ENCODE peak calls at places on chromosomes 1 and 21, in nine cellular contexts. G, D, T, S, V, I, E, A and Y are unnamed samples.

GRCh38 chr1:149977345-149977744 is 33.2 kb downstream of the OTUD7B start:
- DNase-seq in D (no peak), E (no peak), A (no peak), V (no peak), S (no peak), T (no peak), I (no peak), G (no peak), Y (no peak)

GRCh38 chr1:46549697-46550681 is 1.5 kb downstream of the KNCN start:
- DNase-seq in S (peak; percentile 58), E (peak; percentile 38), T (peak; percentile 26), A (no peak), G (no peak), I (peak; percentile 24), V (no peak), D (peak; percentile 10), Y (peak; percentile 13)

GRCh38 chr1:35426097-35426586 is 131.1 kb downstream of the KIAA0319L start:
- DNase-seq in V (no peak), A (no peak), E (no peak), D (no peak), S (no peak), T (no peak), I (no peak), G (peak; percentile 60), Y (no peak)

GRCh38 chr1:119504831-119505230 is 2.2 kb upstream of the HSD3B1 start:
- DNase-seq in V (no peak), S (no peak), E (no peak), I (no peak), A (no peak), D (no peak), G (no peak), T (no peak), Y (no peak)

GRCh38 chr1:103180660-103181059 is 72.3 kb upstream of the COL11A1 start:
- DNase-seq in D (peak; percentile 12), A (no peak), T (peak; percentile 33), I (no peak), E (no peak), G (no peak), V (no peak), S (no peak), Y (peak; percentile 96)

GRCh38 chr1:53396563-53397268 is 62.5 kb upstream of the DMRTB1 start:
- DNase-seq in I (no peak), V (no peak), E (no peak), D (no peak), T (no peak), G (no peak), S (peak; percentile 42), A (no peak), Y (no peak)

GRCh38 chr1:58922302-58923089 is 138.6 kb upstream of the JUN start:
- DNase-seq in D (peak; percentile 82), S (no peak), T (no peak), I (no peak), V (peak; percentile 70), G (no peak), A (peak; percentile 96), E (no peak), Y (peak; percentile 27)

GRCh38 chr1:170978371-170978900 is 43.1 kb downstream of the MROH9 start:
- DNase-seq in V (no peak), E (no peak), T (no peak), I (no peak), A (no peak), G (no peak), D (no peak), S (no peak), Y (no peak)

GRCh38 chr1:66585002-66585401 is 51.0 kb downstream of the SGIP1 start:
- DNase-seq in T (no peak), S (no peak), G (no peak), E (no peak), V (no peak), I (no peak), D (no peak), A (no peak), Y (no peak)

GRCh38 chr1:88736633-88737248 is 52.7 kb downstream of the PKN2 start:
- DNase-seq in D (peak; percentile 63), T (peak; percentile 65), G (peak; percentile 31), S (peak; percentile 25), V (peak; percentile 22), I (peak; percentile 38), A (peak; percentile 2), E (peak; percentile 33), Y (peak; percentile 15)

GRCh38 chr1:151970641-151971040 is 23.0 kb downstream of the S100A10 start:
- DNase-seq in I (no peak), D (no peak), S (no peak), V (no peak), T (peak; percentile 65), A (no peak), E (peak; percentile 58), G (no peak), Y (no peak)

GRCh38 chr1:205229916-205230700 is 2.4 kb downstream of the TMCC2 start:
- DNase-seq in D (no peak), A (no peak), E (peak; percentile 74), I (no peak), V (peak; percentile 59), S (no peak), T (no peak), G (no peak), Y (no peak)

GRCh38 chr21:45538381-45539045 is 3.7 kb downstream of the SLC19A1 start:
- DNase-seq in S (no peak), E (no peak), G (no peak), A (no peak), T (no peak), D (no peak), V (no peak), I (no peak), Y (no peak)

GRCh38 chr1:109255673-109256072 is 6.3 kb downstream of the CELSR2 start:
- DNase-seq in A (no peak), V (no peak), S (no peak), E (no peak), T (no peak), I (no peak), D (no peak), G (no peak), Y (no peak)

GRCh38 chr1:42966688-42967609 is 8.3 kb upstream of the SLC2A1 start:
- DNase-seq in E (peak; percentile 85), V (peak; percentile 82), T (peak; percentile 98), A (peak; percentile 95), S (no peak), I (peak; percentile 56), G (peak; percentile 45), D (peak; percentile 83), Y (peak; percentile 96)

GRCh38 chr21:25862112-25862511 is 127.3 kb downstream of the GABPA start:
- DNase-seq in G (no peak), I (no peak), T (no peak), E (no peak), S (peak; percentile 9), D (no peak), V (no peak), A (no peak), Y (no peak)

GRCh38 chr1:150237746-150238145 is 1.8 kb upstream of the ANP32E start:
- DNase-seq in S (no peak), D (no peak), I (no peak), V (no peak), E (no peak), A (no peak), T (no peak), G (no peak), Y (no peak)

GRCh38 chr1:92736395-92736794 is 48.5 kb downstream of the EVI5 start:
- DNase-seq in G (peak; percentile 23), E (peak; percentile 26), A (no peak), I (no peak), T (peak; percentile 37), S (no peak), V (no peak), D (peak; percentile 19), Y (no peak)

DNA sequence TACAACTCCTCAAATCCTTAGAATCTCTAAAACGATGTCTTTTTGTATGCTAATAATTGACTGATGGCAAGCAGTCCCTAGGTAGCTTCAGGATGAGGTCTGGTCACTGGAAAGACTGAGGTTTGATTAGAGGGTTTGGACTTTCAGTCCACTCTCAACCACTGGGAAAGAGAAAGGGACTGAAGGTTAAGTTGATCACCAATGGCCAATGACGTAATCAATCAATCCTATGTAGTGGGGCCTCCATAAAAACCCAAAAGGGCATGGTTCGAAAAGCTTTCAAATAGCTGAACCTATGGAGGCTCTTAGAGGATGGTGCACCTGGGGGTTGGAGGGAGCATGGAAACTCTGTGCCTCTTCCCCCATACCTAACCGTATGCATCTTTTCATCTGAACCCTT is 39.6 kb upstream of the DNASE2B start:
- DNase-seq in G (no peak), A (no peak), T (no peak), E (no peak), I (no peak), D (no peak), S (no peak), V (no peak), Y (no peak)
- TF ChIP-seq EZH2 in G (no peak), A (no peak), T (no peak), E (no peak), I (no peak), D (no peak), S (no peak), V (no peak), Y (no peak)

GRCh38 chr1:226381226-226381998 is 26.5 kb downstream of the PARP1 start:
- DNase-seq in I (no peak), D (no peak), G (no peak), V (no peak), E (no peak), S (no peak), T (no peak), A (no peak), Y (no peak)
- H3K36me3 ChIP-seq in I (peaks cover 42% of the 10 kb centered on the region), D (peaks cover 14% of the 10 kb centered on the region), G (peaks cover 26% of the 10 kb centered on the region), V (peaks cover 85% of the 10 kb centered on the region), E (peaks cover 100% of the 10 kb centered on the region), S (peaks cover 14% of the 10 kb centered on the region), T (peaks cover 99% of the 10 kb centered on the region), A (peaks cover 37% of the 10 kb centered on the region), Y (peaks cover 59% of the 10 kb centered on the region)

DNA sequence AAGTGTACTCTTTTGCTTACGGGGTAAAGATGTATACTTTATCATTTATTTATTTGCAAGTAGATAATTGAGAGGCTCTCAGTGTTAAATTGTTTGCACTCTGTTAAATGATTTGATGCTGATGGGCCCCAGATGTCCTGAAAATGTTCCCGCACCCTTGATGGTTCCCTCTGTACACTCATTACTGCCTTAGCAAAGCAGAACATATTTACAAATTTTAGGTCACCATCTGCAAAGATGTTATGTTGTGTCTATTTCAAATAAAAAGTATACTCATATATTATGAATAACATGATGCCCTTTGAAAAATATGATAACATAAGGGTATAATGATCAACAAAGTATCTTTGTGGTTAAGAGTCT is 240.4 kb upstream of the SNX7 start:
- DNase-seq in D (peak; percentile 45), E (no peak), S (no peak), I (no peak), A (no peak), V (no peak), T (no peak), G (no peak), Y (no peak)
- H3K9ac ChIP-seq in D (no peak overlapping the region), E (no peak overlapping the region), S (no peak overlapping the region), I (no peak overlapping the region), A (no peak overlapping the region), V (no peak overlapping the region), T (no peak overlapping the region), G (no peak overlapping the region), Y (no peak overlapping the region)

GRCh38 chr21:41768371-41769042 is 1.7 kb upstream of the RIPK4 start:
- DNase-seq in G (peak; percentile 26), T (peak; percentile 97), V (no peak), A (peak; percentile 79), S (peak; percentile 67), E (peak; percentile 14), D (peak; percentile 43), I (peak; percentile 95), Y (peak; percentile 81)
- TF ChIP-seq EZH2 in G (peak; percentile 23), T (no peak), V (no peak), A (no peak), S (peak; percentile 76), E (no peak), D (no peak), I (no peak), Y (no peak)